ENCODE peak calls at places on chromosome 15, in seven cellular contexts. P is naive thymus-derived CD4-positive, alpha-beta T cell; Q is adrenal gland; M is AG09309; T is mucosa of descending colon; X is dorsolateral prefrontal cortex; D is CD4-positive, CD25-positive, alpha-beta regulatory T cell. R is an unnamed sample.

GRCh38 chr15:44537728-44538240 is 837 bp downstream of the EIF3J start:
- DNase-seq in D (peak), P (no peak), X (no peak), T (no peak), Q (no peak), M (no peak), R (no peak)

GRCh38 chr15:98792117-98792516 is 143.8 kb downstream of the IGF1R start:
- DNase-seq in P (no peak), Q (no peak), M (no peak), D (no peak), T (no peak), X (no peak), R (no peak)

GRCh38 chr15:37824717-37825382 is 109.6 kb upstream of the TMCO5A start:
- DNase-seq in D (no peak), M (peak), Q (peak), P (no peak), X (no peak), T (no peak), R (peak)

GRCh38 chr15:67049351-67050044 is 15.9 kb upstream of the SMAD3 start:
- DNase-seq in X (peak), Q (no peak), P (no peak), T (no peak), D (no peak), M (peak), R (peak)

GRCh38 chr15:42118650-42119531 is 24.5 kb upstream of the PLA2G4D start:
- DNase-seq in P (no peak), X (no peak), M (no peak), Q (no peak), D (no peak), T (no peak), R (no peak)

GRCh38 chr15:58228708-58229107 is 90.5 kb downstream of the AQP9 start:
- DNase-seq in M (peak), P (no peak), X (no peak), Q (no peak), T (no peak), D (no peak), R (peak)

GRCh38 chr15:81216411-81216810 is 19.7 kb downstream of the IL16 start:
- DNase-seq in D (no peak), T (no peak), X (no peak), M (no peak), Q (no peak), P (no peak), R (no peak)

GRCh38 chr15:64349375-64349774 is 6.6 kb downstream of the CSNK1G1 start:
- DNase-seq in P (no peak), Q (no peak), X (no peak), D (no peak), T (no peak), M (no peak), R (no peak)

GRCh38 chr15:67083135-67083766 is 17.8 kb downstream of the SMAD3 start:
- DNase-seq in X (no peak), M (no peak), Q (no peak), D (no peak), T (no peak), P (no peak), R (no peak)

GRCh38 chr15:94893091-94893490 is 661.7 kb downstream of the MCTP2 start:
- DNase-seq in M (no peak), X (no peak), Q (no peak), D (no peak), P (no peak), T (no peak), R (no peak)

GRCh38 chr15:40048155-40048792 is 9.3 kb upstream of the SRP14 start:
- DNase-seq in X (no peak), Q (peak), M (no peak), D (no peak), T (peak), P (no peak), R (no peak)

GRCh38 chr15:89171136-89172072 is 50.0 kb downstream of the RLBP1 start:
- DNase-seq in X (no peak), T (no peak), Q (peak), P (no peak), M (no peak), D (no peak), R (no peak)

GRCh38 chr15:54208786-54209185 is 230.5 kb downstream of the UNC13C start:
- DNase-seq in Q (no peak), D (no peak), T (no peak), M (no peak), P (no peak), X (no peak), R (no peak)

GRCh38 chr15:89023311-89023961 is 64.8 kb upstream of the ABHD2 start:
- DNase-seq in P (no peak), D (no peak), M (no peak), Q (no peak), X (no peak), T (no peak), R (no peak)

GRCh38 chr15:66886241-66886675 is 179.1 kb upstream of the SMAD3 start:
- DNase-seq in Q (no peak), X (no peak), M (no peak), T (no peak), P (no peak), D (no peak), R (no peak)

DNA sequence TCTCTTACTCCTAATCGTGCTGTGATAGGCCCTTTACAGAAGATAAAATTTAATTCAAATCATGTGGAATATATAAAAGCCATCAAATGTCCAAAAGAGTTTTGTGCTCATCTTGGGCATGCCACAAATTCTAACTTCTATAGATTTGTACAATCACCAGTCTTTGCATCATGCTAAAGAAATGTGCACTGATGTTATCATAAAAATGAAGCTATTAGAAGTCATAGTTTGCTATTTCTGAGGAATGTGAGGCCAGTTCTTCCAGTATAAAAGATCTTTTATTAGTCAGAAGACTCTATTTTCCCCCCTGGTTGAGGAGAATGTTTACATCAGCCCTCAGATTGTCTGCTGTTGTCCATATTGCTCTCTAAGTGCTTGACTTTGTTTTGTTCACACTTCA is 2.1 kb upstream of the ANXA2 start:
- DNase-seq in Q (no peak), P (no peak), T (no peak), D (no peak), X (no peak), M (no peak), R (no peak)
- H3K4me3 ChIP-seq in Q (no peak), P (no peak), T (no peak), D (no peak), X (no peak), M (no peak), R (no peak)

GRCh38 chr15:30885814-30886213 is 17.9 kb upstream of the FAN1 start:
- DNase-seq in T (no peak), P (no peak), Q (no peak), D (no peak), M (no peak), X (no peak), R (no peak)
- H3K4me3 ChIP-seq in T (no peak), P (no peak), Q (no peak), D (no peak), M (no peak), X (no peak), R (no peak)

DNA sequence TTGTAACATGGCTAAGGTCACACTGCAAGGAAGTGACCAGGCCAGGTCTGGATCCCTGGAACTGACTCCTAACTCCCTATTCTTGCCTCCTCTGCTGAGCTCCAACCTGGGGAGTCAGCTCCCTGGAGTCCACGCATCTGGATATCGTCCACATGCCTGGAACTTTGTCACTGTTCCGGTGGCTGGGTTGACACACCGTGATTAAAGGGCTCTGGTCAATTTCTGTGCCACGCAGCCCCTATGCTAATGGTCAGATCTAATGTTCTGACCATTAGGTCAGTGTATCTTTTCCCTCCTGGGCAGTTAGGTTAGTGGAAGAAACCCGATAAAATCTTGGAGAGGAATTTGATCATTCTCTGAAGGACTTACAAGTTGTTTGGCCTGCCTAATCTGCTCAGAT is 1.6 kb upstream of the TPM1 start:
- DNase-seq in T (no peak), Q (no peak), X (no peak), M (no peak), P (no peak), D (no peak), R (no peak)
- H3K4me3 ChIP-seq in T (no peak), Q (no peak), X (no peak), M (no peak), P (no peak), D (no peak), R (no peak)

GRCh38 chr15:68566377-68566954 is 12.3 kb upstream of the CORO2B start:
- DNase-seq in M (no peak), D (no peak), P (no peak), T (no peak), X (no peak), Q (no peak), R (no peak)
- H3K4me3 ChIP-seq in M (no peak), D (no peak), P (no peak), T (no peak), X (no peak), Q (no peak), R (no peak)

GRCh38 chr15:55743615-55743978 is 645 bp upstream of the PRTG start:
- DNase-seq in Q (no peak), X (no peak), D (no peak), P (no peak), M (no peak), T (no peak), R (no peak)
- H3K4me3 ChIP-seq in Q (peak), X (peak), D (no peak), P (no peak), M (peak), T (no peak), R (peak)

GRCh38 chr15:56732135-56732880 is 1.0 kb downstream of the ZNF280D start:
- DNase-seq in T (no peak), M (no peak), D (no peak), P (no peak), X (no peak), Q (peak), R (no peak)
- H3K4me3 ChIP-seq in T (peak), M (peak), D (peak), P (peak), X (peak), Q (peak), R (peak)

R was measured in skeletal muscle cell.